ENCODE peak calls at places on chromosomes 3 and 15, in eight cellular contexts. One of them, this sample, is unnamed.
A peak's percentile ranks its signal among the peaks of the same experiment; 100 is the strongest.

GRCh38 chr3:31294430-31295149 is 238.1 kb upstream of the STT3B start:
- DNase-seq in AG04450: no peak
- DNase-seq in CD8-positive, alpha-beta T cell: no peak
- DNase-seq in upper lobe of left lung: no peak
- DNase-seq in fibroblast of mammary gland: no peak
- DNase-seq in astrocyte: peak; percentile 56
- DNase-seq in cardiac fibroblast: no peak
- DNase-seq in cardiac muscle cell: peak; percentile 16
- DNase-seq in this sample: peak; percentile 36

GRCh38 chr3:14424711-14425573 is 22.5 kb downstream of the SLC6A6 start:
- DNase-seq in AG04450: no peak
- DNase-seq in fibroblast of mammary gland: no peak
- DNase-seq in cardiac fibroblast: no peak
- DNase-seq in cardiac muscle cell: no peak
- DNase-seq in astrocyte: no peak
- DNase-seq in upper lobe of left lung: peak; percentile 82
- DNase-seq in CD8-positive, alpha-beta T cell: peak; percentile 72
- DNase-seq in this sample: no peak

GRCh38 chr3:141311170-141311495 is 57.2 kb upstream of the ZBTB38 start:
- DNase-seq in cardiac fibroblast: no peak
- DNase-seq in astrocyte: no peak
- DNase-seq in upper lobe of left lung: no peak
- DNase-seq in cardiac muscle cell: no peak
- DNase-seq in AG04450: no peak
- DNase-seq in fibroblast of mammary gland: no peak
- DNase-seq in CD8-positive, alpha-beta T cell: no peak
- DNase-seq in this sample: no peak

GRCh38 chr3:67468511-67468910 is 185.9 kb downstream of the SUCLG2 start:
- DNase-seq in fibroblast of mammary gland: peak; percentile 42
- DNase-seq in astrocyte: peak; percentile 68
- DNase-seq in cardiac fibroblast: no peak
- DNase-seq in cardiac muscle cell: no peak
- DNase-seq in upper lobe of left lung: no peak
- DNase-seq in CD8-positive, alpha-beta T cell: no peak
- DNase-seq in AG04450: no peak
- DNase-seq in this sample: no peak

GRCh38 chr15:32853667-32854066 is 135.9 kb downstream of the GREM1 start:
- DNase-seq in fibroblast of mammary gland: no peak
- DNase-seq in astrocyte: no peak
- DNase-seq in AG04450: no peak
- DNase-seq in upper lobe of left lung: no peak
- DNase-seq in cardiac fibroblast: no peak
- DNase-seq in CD8-positive, alpha-beta T cell: no peak
- DNase-seq in cardiac muscle cell: no peak
- DNase-seq in this sample: no peak

GRCh38 chr15:75639191-75639708 is 774 bp downstream of the IMP3 start:
- DNase-seq in cardiac fibroblast: peak; percentile 23
- DNase-seq in astrocyte: peak; percentile 44
- DNase-seq in upper lobe of left lung: no peak
- DNase-seq in cardiac muscle cell: peak; percentile 35
- DNase-seq in CD8-positive, alpha-beta T cell: no peak
- DNase-seq in AG04450: no peak
- DNase-seq in fibroblast of mammary gland: no peak
- DNase-seq in this sample: peak; percentile 47

GRCh38 chr15:73575636-73576247 is 57.4 kb downstream of the NPTN start:
- DNase-seq in cardiac fibroblast: peak; percentile 58
- DNase-seq in CD8-positive, alpha-beta T cell: no peak
- DNase-seq in AG04450: no peak
- DNase-seq in fibroblast of mammary gland: peak; percentile 49
- DNase-seq in astrocyte: peak; percentile 88
- DNase-seq in upper lobe of left lung: peak; percentile 67
- DNase-seq in cardiac muscle cell: peak; percentile 53
- DNase-seq in this sample: peak; percentile 22

GRCh38 chr15:34984884-34985630 is 3.0 kb downstream of the ZNF770 start:
- DNase-seq in CD8-positive, alpha-beta T cell: no peak
- DNase-seq in upper lobe of left lung: peak; percentile 60
- DNase-seq in cardiac fibroblast: peak; percentile 46
- DNase-seq in fibroblast of mammary gland: peak; percentile 51
- DNase-seq in astrocyte: peak; percentile 39
- DNase-seq in AG04450: no peak
- DNase-seq in cardiac muscle cell: peak; percentile 65
- DNase-seq in this sample: peak; percentile 28

GRCh38 chr3:59791774-59792308 is 742.0 kb upstream of the CFAP20DC start:
- DNase-seq in AG04450: no peak
- DNase-seq in cardiac fibroblast: no peak
- DNase-seq in fibroblast of mammary gland: peak; percentile 29
- DNase-seq in upper lobe of left lung: no peak
- DNase-seq in CD8-positive, alpha-beta T cell: no peak
- DNase-seq in cardiac muscle cell: no peak
- DNase-seq in astrocyte: no peak
- DNase-seq in this sample: no peak

GRCh38 chr3:70249509-70250160 is 62.8 kb downstream of the MDFIC2 start:
- DNase-seq in astrocyte: peak; percentile 73
- DNase-seq in fibroblast of mammary gland: peak; percentile 30
- DNase-seq in cardiac fibroblast: peak; percentile 64
- DNase-seq in cardiac muscle cell: peak; percentile 54
- DNase-seq in upper lobe of left lung: no peak
- DNase-seq in CD8-positive, alpha-beta T cell: no peak
- DNase-seq in AG04450: no peak
- DNase-seq in this sample: peak; percentile 67

GRCh38 chr3:108455212-108455705 is 55.1 kb downstream of the MYH15 start:
- DNase-seq in astrocyte: peak; percentile 20
- DNase-seq in upper lobe of left lung: no peak
- DNase-seq in cardiac muscle cell: no peak
- DNase-seq in CD8-positive, alpha-beta T cell: no peak
- DNase-seq in fibroblast of mammary gland: no peak
- DNase-seq in AG04450: no peak
- DNase-seq in cardiac fibroblast: no peak
- DNase-seq in this sample: no peak

GRCh38 chr15:101027273-101027901 is 108.2 kb downstream of the LRRK1 start:
- DNase-seq in cardiac fibroblast: no peak
- DNase-seq in upper lobe of left lung: no peak
- DNase-seq in CD8-positive, alpha-beta T cell: peak; percentile 32
- DNase-seq in cardiac muscle cell: no peak
- DNase-seq in astrocyte: no peak
- DNase-seq in AG04450: no peak
- DNase-seq in fibroblast of mammary gland: no peak
- DNase-seq in this sample: no peak

GRCh38 chr3:62558549-62559112 is 185.3 kb upstream of the FEZF2 start:
- DNase-seq in AG04450: no peak
- DNase-seq in fibroblast of mammary gland: peak; percentile 39
- DNase-seq in cardiac muscle cell: peak; percentile 41
- DNase-seq in cardiac fibroblast: peak; percentile 39
- DNase-seq in CD8-positive, alpha-beta T cell: no peak
- DNase-seq in upper lobe of left lung: no peak
- DNase-seq in astrocyte: no peak
- DNase-seq in this sample: peak; percentile 25

GRCh38 chr3:62557450-62557849 is 184.1 kb upstream of the FEZF2 start:
- DNase-seq in cardiac fibroblast: no peak
- DNase-seq in cardiac muscle cell: no peak
- DNase-seq in CD8-positive, alpha-beta T cell: no peak
- DNase-seq in AG04450: no peak
- DNase-seq in fibroblast of mammary gland: no peak
- DNase-seq in upper lobe of left lung: no peak
- DNase-seq in astrocyte: no peak
- DNase-seq in this sample: no peak

GRCh38 chr3:62562017-62562416 is 188.7 kb upstream of the FEZF2 start:
- DNase-seq in AG04450: no peak
- DNase-seq in fibroblast of mammary gland: peak; percentile 86
- DNase-seq in cardiac muscle cell: peak; percentile 82
- DNase-seq in astrocyte: peak; percentile 88
- DNase-seq in upper lobe of left lung: no peak
- DNase-seq in cardiac fibroblast: peak; percentile 85
- DNase-seq in CD8-positive, alpha-beta T cell: no peak
- DNase-seq in this sample: peak; percentile 90

GRCh38 chr3:62557983-62558382 is 184.6 kb upstream of the FEZF2 start:
- DNase-seq in cardiac muscle cell: no peak
- DNase-seq in CD8-positive, alpha-beta T cell: no peak
- DNase-seq in fibroblast of mammary gland: no peak
- DNase-seq in AG04450: no peak
- DNase-seq in astrocyte: no peak
- DNase-seq in cardiac fibroblast: no peak
- DNase-seq in upper lobe of left lung: no peak
- DNase-seq in this sample: no peak

GRCh38 chr3:62559831-62560445 is 186.6 kb upstream of the FEZF2 start:
- DNase-seq in astrocyte: no peak
- DNase-seq in AG04450: peak; percentile 11
- DNase-seq in fibroblast of mammary gland: peak; percentile 79
- DNase-seq in cardiac muscle cell: peak; percentile 65
- DNase-seq in CD8-positive, alpha-beta T cell: no peak
- DNase-seq in upper lobe of left lung: no peak
- DNase-seq in cardiac fibroblast: peak; percentile 72
- DNase-seq in this sample: peak; percentile 75
- TF ChIP-seq CTCF in astrocyte: peak; percentile 38
- TF ChIP-seq CTCF in AG04450: peak; percentile 62
- TF ChIP-seq CTCF in fibroblast of mammary gland: peak; percentile 67
- TF ChIP-seq CTCF in cardiac muscle cell: peak; percentile 62
- TF ChIP-seq CTCF in CD8-positive, alpha-beta T cell: no peak
- TF ChIP-seq CTCF in upper lobe of left lung: no peak
- TF ChIP-seq CTCF in cardiac fibroblast: peak; percentile 65
- TF ChIP-seq CTCF in this sample: peak; percentile 70

DNA sequence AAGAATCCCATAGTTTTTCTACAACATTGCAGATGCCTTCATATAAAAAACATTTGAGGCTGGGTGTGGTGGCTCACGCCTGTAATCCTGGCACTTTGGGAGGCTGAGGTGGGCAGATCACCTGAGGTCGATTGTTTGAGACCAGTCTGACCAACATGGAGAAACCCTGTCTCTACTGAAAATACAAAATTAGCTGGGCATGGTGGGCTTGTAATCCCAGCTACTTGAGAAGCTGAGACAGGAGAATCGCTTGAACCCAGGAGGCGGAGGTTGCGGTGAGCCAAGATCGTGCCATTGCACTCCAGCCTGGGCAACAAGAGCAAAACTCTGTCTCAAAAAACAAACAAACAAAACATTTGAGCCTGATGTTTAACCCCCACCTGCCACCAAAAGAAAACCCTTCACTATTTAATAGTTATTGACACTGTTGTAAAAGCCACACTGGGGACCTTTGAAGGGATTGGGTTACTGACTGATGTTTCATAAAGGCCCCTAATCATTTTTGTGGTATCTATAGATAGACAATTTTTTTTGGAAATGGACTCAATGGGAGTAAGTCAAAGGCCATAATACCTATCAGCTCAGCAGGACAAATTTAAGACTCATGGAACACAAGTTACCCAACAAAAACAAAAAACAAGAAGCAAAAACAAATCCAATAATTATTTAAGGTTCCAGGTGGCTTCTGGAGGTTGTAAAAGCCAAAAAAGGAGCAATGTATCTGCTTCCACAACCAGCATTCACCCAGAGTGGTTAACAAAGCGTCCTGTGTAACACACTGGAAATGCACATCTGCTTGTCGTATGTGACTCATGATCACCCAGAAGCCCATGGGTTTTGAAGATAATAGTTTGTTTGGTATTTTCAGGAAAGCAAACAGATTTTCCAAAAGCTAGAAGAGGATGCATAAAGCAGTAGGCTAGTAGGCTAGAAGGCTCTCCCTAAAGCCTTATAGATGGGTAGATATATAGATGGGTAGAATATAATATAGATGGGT is 41.2 kb downstream of the CDCP1 start:
- DNase-seq in AG04450: peak; percentile 44
- DNase-seq in astrocyte: peak; percentile 70
- DNase-seq in fibroblast of mammary gland: peak; percentile 87
- DNase-seq in cardiac fibroblast: peak; percentile 53
- DNase-seq in upper lobe of left lung: no peak
- DNase-seq in CD8-positive, alpha-beta T cell: no peak
- DNase-seq in cardiac muscle cell: peak; percentile 61
- DNase-seq in this sample: peak; percentile 64
- H3K4me3 ChIP-seq in AG04450: no peak overlapping the region
- H3K4me3 ChIP-seq in astrocyte: no peak overlapping the region
- H3K4me3 ChIP-seq in fibroblast of mammary gland: no peak overlapping the region
- H3K4me3 ChIP-seq in cardiac fibroblast: no peak overlapping the region
- H3K4me3 ChIP-seq in upper lobe of left lung: no peak overlapping the region
- H3K4me3 ChIP-seq in CD8-positive, alpha-beta T cell: no peak overlapping the region
- H3K4me3 ChIP-seq in cardiac muscle cell: no peak overlapping the region
- H3K4me3 ChIP-seq in this sample: no peak overlapping the region

GRCh38 chr3:11157406-11157805 is 3.1 kb downstream of the HRH1 start:
- DNase-seq in cardiac fibroblast: no peak
- DNase-seq in CD8-positive, alpha-beta T cell: no peak
- DNase-seq in AG04450: no peak
- DNase-seq in fibroblast of mammary gland: no peak
- DNase-seq in cardiac muscle cell: no peak
- DNase-seq in upper lobe of left lung: no peak
- DNase-seq in astrocyte: no peak
- DNase-seq in this sample: no peak
- TF ChIP-seq CTCF in cardiac fibroblast: no peak
- TF ChIP-seq CTCF in CD8-positive, alpha-beta T cell: no peak
- TF ChIP-seq CTCF in AG04450: no peak
- TF ChIP-seq CTCF in fibroblast of mammary gland: no peak
- TF ChIP-seq CTCF in cardiac muscle cell: no peak
- TF ChIP-seq CTCF in upper lobe of left lung: no peak
- TF ChIP-seq CTCF in astrocyte: no peak
- TF ChIP-seq CTCF in this sample: no peak

GRCh38 chr3:46277476-46277875 is 35.2 kb downstream of the CCR3 start:
- DNase-seq in upper lobe of left lung: no peak
- DNase-seq in astrocyte: no peak
- DNase-seq in AG04450: no peak
- DNase-seq in fibroblast of mammary gland: no peak
- DNase-seq in cardiac fibroblast: no peak
- DNase-seq in cardiac muscle cell: no peak
- DNase-seq in CD8-positive, alpha-beta T cell: no peak
- DNase-seq in this sample: no peak

GRCh38 chr3:46280105-46280797 is 38.0 kb downstream of the CCR3 start:
- DNase-seq in astrocyte: peak; percentile 48
- DNase-seq in cardiac muscle cell: peak; percentile 35
- DNase-seq in upper lobe of left lung: peak; percentile 49
- DNase-seq in fibroblast of mammary gland: peak; percentile 61
- DNase-seq in cardiac fibroblast: peak; percentile 21
- DNase-seq in AG04450: no peak
- DNase-seq in CD8-positive, alpha-beta T cell: no peak
- DNase-seq in this sample: peak; percentile 42

GRCh38 chr3:46282041-46282440 is 39.8 kb downstream of the CCR3 start:
- DNase-seq in cardiac muscle cell: no peak
- DNase-seq in cardiac fibroblast: no peak
- DNase-seq in CD8-positive, alpha-beta T cell: no peak
- DNase-seq in astrocyte: no peak
- DNase-seq in fibroblast of mammary gland: no peak
- DNase-seq in upper lobe of left lung: no peak
- DNase-seq in AG04450: no peak
- DNase-seq in this sample: no peak

GRCh38 chr3:46276497-46277099 is 34.3 kb downstream of the CCR3 start:
- DNase-seq in cardiac fibroblast: no peak
- DNase-seq in fibroblast of mammary gland: no peak
- DNase-seq in astrocyte: no peak
- DNase-seq in cardiac muscle cell: peak; percentile 3
- DNase-seq in upper lobe of left lung: peak; percentile 75
- DNase-seq in AG04450: no peak
- DNase-seq in CD8-positive, alpha-beta T cell: peak; percentile 86
- DNase-seq in this sample: no peak

GRCh38 chr3:46278816-46279672 is 36.8 kb downstream of the CCR3 start:
- DNase-seq in cardiac fibroblast: no peak
- DNase-seq in fibroblast of mammary gland: no peak
- DNase-seq in AG04450: no peak
- DNase-seq in astrocyte: no peak
- DNase-seq in upper lobe of left lung: no peak
- DNase-seq in cardiac muscle cell: no peak
- DNase-seq in CD8-positive, alpha-beta T cell: no peak
- DNase-seq in this sample: no peak
- H3K4me3 ChIP-seq in cardiac fibroblast: no peak overlapping the region
- H3K4me3 ChIP-seq in fibroblast of mammary gland: no peak overlapping the region
- H3K4me3 ChIP-seq in AG04450: no peak overlapping the region
- H3K4me3 ChIP-seq in astrocyte: no peak overlapping the region
- H3K4me3 ChIP-seq in upper lobe of left lung: no peak overlapping the region
- H3K4me3 ChIP-seq in cardiac muscle cell: no peak overlapping the region
- H3K4me3 ChIP-seq in CD8-positive, alpha-beta T cell: no peak overlapping the region
- H3K4me3 ChIP-seq in this sample: no peak overlapping the region